ENCODE peak calls at places on chromosomes 11 and 22, in ten cellular contexts. J is mucosa of descending colon, R is body of pancreas, B is transverse colon, F is thoracic aorta, A is left ventricle myocardium inferior, H is lung, X is heart right ventricle, U is uterus, C is psoas muscle. Y is an unnamed sample. For H3K4me1, the result is how much of the 10 kb centered on the place peaks cover.

GRCh38 chr11:96635655-96636054 is 245.8 kb downstream of the JRKL start:
- DNase-seq in J (no peak), R (no peak), B (no peak), F (no peak), A (no peak), H (no peak), X (no peak), U (no peak), C (peak), Y (no peak)

GRCh38 chr11:72568861-72569260 is 105.4 kb downstream of the PDE2A start:
- DNase-seq in J (no peak), R (no peak), B (no peak), F (no peak), A (no peak), H (no peak), X (no peak), U (no peak), C (no peak), Y (no peak)

GRCh38 chr11:66956689-66957290 is 1.4 kb downstream of the PC start:
- DNase-seq in J (peak), R (no peak), B (no peak), F (no peak), A (no peak), H (no peak), X (no peak), U (no peak), C (no peak), Y (peak)

GRCh38 chr11:82049199-82049598 is 684.5 kb downstream of the FAM181B start:
- DNase-seq in J (no peak), R (no peak), B (no peak), F (no peak), A (no peak), H (no peak), X (no peak), U (no peak), C (no peak), Y (no peak)

GRCh38 chr22:17633217-17633997 is 4.9 kb upstream of the ATP6V1E1 start:
- DNase-seq in J (no peak), R (no peak), B (no peak), F (no peak), A (no peak), H (no peak), X (no peak), U (no peak), C (no peak), Y (peak)

GRCh38 chr22:29636751-29637150 is 33.3 kb downstream of the NF2 start:
- DNase-seq in J (no peak), R (no peak), B (no peak), F (no peak), A (no peak), H (no peak), X (no peak), U (no peak), C (no peak), Y (no peak)

GRCh38 chr22:20404881-20405280 is 10.9 kb downstream of the ZNF74 start:
- DNase-seq in J (no peak), R (no peak), B (no peak), F (no peak), A (no peak), H (no peak), X (no peak), U (no peak), C (no peak), Y (no peak)

GRCh38 chr11:6397636-6398035 is 7.4 kb downstream of the SMPD1 start:
- DNase-seq in J (no peak), R (no peak), B (no peak), F (no peak), A (no peak), H (peak), X (no peak), U (no peak), C (no peak), Y (peak)

GRCh38 chr11:122788781-122789535 is 49.3 kb upstream of the CRTAM start:
- DNase-seq in J (no peak), R (no peak), B (no peak), F (no peak), A (no peak), H (no peak), X (no peak), U (no peak), C (no peak), Y (no peak)

GRCh38 chr11:6418958-6419611 is at the start of gene APBB1:
- DNase-seq in J (peak), R (peak), B (peak), F (no peak), A (peak), H (peak), X (peak), U (peak), C (peak), Y (no peak)

GRCh38 chr11:12099132-12099873 is 11.1 kb upstream of the MICAL2 start:
- DNase-seq in J (no peak), R (no peak), B (no peak), F (no peak), A (no peak), H (no peak), X (no peak), U (no peak), C (no peak), Y (no peak)

GRCh38 chr11:72965672-72966071 is 151.5 kb downstream of the ATG16L2 start:
- DNase-seq in J (no peak), R (no peak), B (no peak), F (no peak), A (no peak), H (no peak), X (no peak), U (no peak), C (no peak), Y (no peak)

GRCh38 chr11:84232511-84232910 is 946.3 kb upstream of the CCDC90B start:
- DNase-seq in J (no peak), R (no peak), B (no peak), F (no peak), A (no peak), H (no peak), X (no peak), U (no peak), C (no peak), Y (no peak)

GRCh38 chr22:40023226-40023925 is 28.6 kb downstream of the FAM83F start:
- DNase-seq in J (no peak), R (no peak), B (no peak), F (no peak), A (no peak), H (no peak), X (no peak), U (no peak), C (no peak), Y (no peak)

GRCh38 chr11:48013269-48013901 is 33.0 kb downstream of the PTPRJ start:
- DNase-seq in J (peak), R (peak), B (peak), F (no peak), A (peak), H (peak), X (no peak), U (no peak), C (no peak), Y (no peak)

GRCh38 chr11:19201737-19202605 is at the start of gene CSRP3:
- DNase-seq in J (no peak), R (no peak), B (no peak), F (no peak), A (peak), H (no peak), X (peak), U (no peak), C (peak), Y (no peak)

GRCh38 chr11:11959601-11960000 is 48.8 kb downstream of the DKK3 start:
- DNase-seq in J (no peak), R (no peak), B (no peak), F (no peak), A (no peak), H (no peak), X (no peak), U (no peak), C (no peak), Y (no peak)

GRCh38 chr11:72238040-72238450 is 5.9 kb downstream of the PHOX2A start:
- DNase-seq in J (peak), R (peak), B (peak), F (no peak), A (no peak), H (peak), X (peak), U (no peak), C (peak), Y (peak)

GRCh38 chr11:125777309-125777708 is 1.3 kb downstream of the PATE2 start:
- DNase-seq in J (no peak), R (no peak), B (no peak), F (no peak), A (no peak), H (no peak), X (no peak), U (no peak), C (no peak), Y (no peak)

GRCh38 chr22:24156146-24156914 is 25.0 kb upstream of the SUSD2 start:
- DNase-seq in J (peak), R (no peak), B (peak), F (no peak), A (peak), H (no peak), X (no peak), U (no peak), C (peak), Y (no peak)

GRCh38 chr11:43072096-43072495 is 239.7 kb upstream of the API5 start:
- DNase-seq in J (no peak), R (no peak), B (no peak), F (no peak), A (no peak), H (no peak), X (no peak), U (no peak), C (no peak), Y (no peak)

GRCh38 chr22:40709752-40710413 is 30.6 kb downstream of the MCHR1 start:
- DNase-seq in J (no peak), R (no peak), B (peak), F (no peak), A (peak), H (no peak), X (peak), U (peak), C (no peak), Y (no peak)

GRCh38 chr22:41875531-41876242 is 39.2 kb downstream of the SHISA8 start:
- DNase-seq in J (no peak), R (no peak), B (no peak), F (no peak), A (no peak), H (no peak), X (no peak), U (no peak), C (no peak), Y (no peak)

GRCh38 chr11:72007089-72007476 is 8.4 kb downstream of the IL18BP start:
- DNase-seq in J (no peak), R (no peak), B (no peak), F (no peak), A (no peak), H (no peak), X (no peak), U (no peak), C (no peak), Y (no peak)

GRCh38 chr11:109747839-109748238 is 325.8 kb downstream of the C11orf87 start:
- DNase-seq in J (no peak), R (no peak), B (no peak), F (no peak), A (no peak), H (no peak), X (no peak), U (no peak), C (no peak), Y (no peak)

GRCh38 chr11:100939581-100939980 is 190.0 kb downstream of the PGR start:
- DNase-seq in J (no peak), R (no peak), B (no peak), F (no peak), A (no peak), H (no peak), X (peak), U (peak), C (no peak), Y (no peak)

GRCh38 chr11:68798221-68798813 is 43.4 kb downstream of the CPT1A start:
- DNase-seq in J (no peak), R (no peak), B (peak), F (no peak), A (no peak), H (peak), X (no peak), U (no peak), C (peak), Y (no peak)

GRCh38 chr11:10415817-10416392 is 39.2 kb upstream of the AMPD3 start:
- DNase-seq in J (no peak), R (no peak), B (no peak), F (no peak), A (no peak), H (no peak), X (no peak), U (no peak), C (no peak), Y (no peak)

GRCh38 chr11:66889974-66890373 is 33.1 kb downstream of the LRFN4 start:
- DNase-seq in J (no peak), R (no peak), B (no peak), F (no peak), A (no peak), H (no peak), X (no peak), U (no peak), C (peak), Y (no peak)

GRCh38 chr22:19086944-19087343 is 35.3 kb downstream of the DGCR2 start:
- DNase-seq in J (no peak), R (no peak), B (no peak), F (no peak), A (no peak), H (no peak), X (no peak), U (no peak), C (no peak), Y (no peak)

GRCh38 chr11:35969089-35970046 is 25.5 kb downstream of the LDLRAD3 start:
- DNase-seq in J (peak), R (peak), B (peak), F (no peak), A (no peak), H (peak), X (no peak), U (no peak), C (no peak), Y (peak)

GRCh38 chr11:92765418-92765817 is 204.0 kb upstream of the MTNR1B start:
- DNase-seq in J (no peak), R (no peak), B (no peak), F (no peak), A (no peak), H (no peak), X (no peak), U (no peak), C (no peak), Y (no peak)

GRCh38 chr22:26673485-26673884 is 16.1 kb downstream of the MIAT start:
- DNase-seq in J (no peak), R (no peak), B (peak), F (no peak), A (no peak), H (no peak), X (no peak), U (no peak), C (no peak), Y (no peak)

DNA sequence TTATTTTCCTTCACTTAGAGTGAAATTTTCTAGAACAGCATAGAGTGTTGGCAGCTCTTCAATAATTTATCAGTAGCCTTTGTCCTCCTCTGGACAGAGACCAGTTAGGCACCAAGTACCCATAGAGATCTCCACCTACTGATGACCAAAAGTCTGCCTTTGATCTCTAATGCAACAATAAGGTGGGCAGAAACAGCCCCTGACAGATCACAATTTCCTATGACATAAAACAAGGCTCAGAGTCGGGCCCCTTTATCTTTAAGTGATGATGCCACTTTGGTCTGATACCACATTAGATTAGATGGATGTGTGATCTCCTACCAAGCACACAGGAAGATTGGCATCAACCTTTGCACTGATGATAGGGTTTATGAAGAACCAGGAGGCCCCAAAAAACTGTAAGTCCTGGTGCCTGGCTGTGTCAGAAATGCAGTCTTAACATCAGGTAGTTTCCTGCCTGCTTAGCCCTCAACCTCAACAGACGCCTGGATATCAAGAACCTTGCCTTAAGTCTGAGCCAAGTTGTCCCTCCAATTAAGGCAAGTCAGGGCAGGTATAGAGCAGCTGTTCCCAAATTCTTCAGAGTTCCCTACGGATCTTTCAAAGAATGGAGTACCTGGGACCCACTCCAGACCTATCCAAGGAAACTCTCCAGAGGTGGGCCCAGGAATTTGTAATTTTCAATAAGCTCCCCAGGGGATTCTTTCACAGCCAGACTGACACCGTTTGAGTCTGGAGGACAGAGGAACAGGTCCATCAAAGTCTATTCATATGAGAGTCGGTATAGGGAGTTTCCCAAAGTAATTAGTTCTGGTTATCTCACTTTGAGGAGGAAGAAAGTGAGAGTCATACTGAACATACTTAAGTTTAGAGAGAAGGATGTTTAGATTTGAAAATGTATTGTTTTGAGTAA is 30.6 kb upstream of the TMPRSS4 start:
- DNase-seq in J (no peak), R (no peak), B (no peak), F (no peak), A (no peak), H (peak), X (no peak), U (no peak), C (no peak), Y (no peak)
- H3K4me1 ChIP-seq in J (under half), R (under half), B (under half), F (under half), A (under half), H (under half), X (under half), U (under half), C (under half), Y (under half)

GRCh38 chr22:36204641-36205032 is 3.0 kb upstream of the APOL4 start:
- DNase-seq in J (no peak), R (no peak), B (peak), F (no peak), A (no peak), H (no peak), X (no peak), U (no peak), C (no peak), Y (no peak)
- TF ChIP-seq CTCF in J (no peak), R (no peak), B (no peak), F (no peak), A (no peak), H (no peak), X (no peak), U (no peak), C (no peak), Y (no peak)

DNA sequence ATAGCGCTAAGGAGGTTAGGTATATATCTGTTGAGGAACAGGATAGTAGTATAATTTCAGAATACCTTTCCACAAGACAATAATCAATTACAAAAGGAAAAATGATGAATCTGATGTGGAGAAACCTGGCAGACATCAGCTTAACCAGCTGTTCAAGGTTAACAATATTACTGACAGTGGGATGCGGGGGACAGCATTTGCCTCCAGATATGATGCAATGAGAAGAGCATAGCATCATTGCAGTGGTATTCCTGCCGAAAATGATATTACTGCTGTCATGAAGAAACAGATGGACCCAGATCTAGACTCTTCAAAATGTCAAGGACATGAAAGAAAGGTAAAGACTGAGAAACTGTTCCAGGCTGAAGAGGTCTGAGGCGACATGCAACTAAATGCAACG is 49.7 kb downstream of the RBFOX2 start:
- DNase-seq in J (no peak), R (no peak), B (no peak), F (no peak), A (no peak), H (no peak), X (no peak), U (peak), C (no peak), Y (no peak)
- H3K4me1 ChIP-seq in J (under half), R (under half), B (under half), F (under half), A (under half), H (under half), X (half or more), U (under half), C (under half), Y (under half)

GRCh38 chr11:44806631-44807030 is 79.9 kb downstream of the TSPAN18 start:
- DNase-seq in J (no peak), R (no peak), B (no peak), F (no peak), A (no peak), H (no peak), X (no peak), U (no peak), C (no peak), Y (no peak)

GRCh38 chr11:44805596-44805995 is 78.8 kb downstream of the TSPAN18 start:
- DNase-seq in J (no peak), R (no peak), B (no peak), F (no peak), A (no peak), H (no peak), X (no peak), U (no peak), C (no peak), Y (no peak)

GRCh38 chr11:44811841-44812448 is 85.2 kb downstream of the TSPAN18 start:
- DNase-seq in J (no peak), R (no peak), B (no peak), F (no peak), A (no peak), H (no peak), X (no peak), U (no peak), C (no peak), Y (no peak)

GRCh38 chr11:44808053-44808753 is 81.4 kb downstream of the TSPAN18 start:
- DNase-seq in J (no peak), R (no peak), B (no peak), F (no peak), A (no peak), H (no peak), X (no peak), U (no peak), C (no peak), Y (no peak)

GRCh38 chr11:44809283-44809682 is 82.5 kb downstream of the TSPAN18 start:
- DNase-seq in J (no peak), R (no peak), B (no peak), F (no peak), A (no peak), H (no peak), X (no peak), U (no peak), C (no peak), Y (no peak)
- TF ChIP-seq CTCF in J (no peak), R (no peak), B (no peak), F (no peak), A (no peak), H (no peak), X (no peak), U (no peak), C (no peak), Y (no peak)

GRCh38 chr11:330694-331314 is 10.1 kb upstream of the IFITM3 start:
- DNase-seq in J (peak), R (no peak), B (peak), F (no peak), A (no peak), H (no peak), X (no peak), U (peak), C (no peak), Y (no peak)
- H3K4me1 ChIP-seq in J (under half), R (under half), B (under half), F (under half), A (under half), H (under half), X (under half), U (under half), C (under half), Y (under half)

GRCh38 chr11:78138694-78139421 is 568 bp downstream of the ALG8 start:
- DNase-seq in J (peak), R (no peak), B (peak), F (no peak), A (no peak), H (no peak), X (no peak), U (no peak), C (no peak), Y (peak)
- TF ChIP-seq CTCF in J (no peak), R (no peak), B (no peak), F (no peak), A (no peak), H (no peak), X (no peak), U (no peak), C (no peak), Y (peak)

DNA sequence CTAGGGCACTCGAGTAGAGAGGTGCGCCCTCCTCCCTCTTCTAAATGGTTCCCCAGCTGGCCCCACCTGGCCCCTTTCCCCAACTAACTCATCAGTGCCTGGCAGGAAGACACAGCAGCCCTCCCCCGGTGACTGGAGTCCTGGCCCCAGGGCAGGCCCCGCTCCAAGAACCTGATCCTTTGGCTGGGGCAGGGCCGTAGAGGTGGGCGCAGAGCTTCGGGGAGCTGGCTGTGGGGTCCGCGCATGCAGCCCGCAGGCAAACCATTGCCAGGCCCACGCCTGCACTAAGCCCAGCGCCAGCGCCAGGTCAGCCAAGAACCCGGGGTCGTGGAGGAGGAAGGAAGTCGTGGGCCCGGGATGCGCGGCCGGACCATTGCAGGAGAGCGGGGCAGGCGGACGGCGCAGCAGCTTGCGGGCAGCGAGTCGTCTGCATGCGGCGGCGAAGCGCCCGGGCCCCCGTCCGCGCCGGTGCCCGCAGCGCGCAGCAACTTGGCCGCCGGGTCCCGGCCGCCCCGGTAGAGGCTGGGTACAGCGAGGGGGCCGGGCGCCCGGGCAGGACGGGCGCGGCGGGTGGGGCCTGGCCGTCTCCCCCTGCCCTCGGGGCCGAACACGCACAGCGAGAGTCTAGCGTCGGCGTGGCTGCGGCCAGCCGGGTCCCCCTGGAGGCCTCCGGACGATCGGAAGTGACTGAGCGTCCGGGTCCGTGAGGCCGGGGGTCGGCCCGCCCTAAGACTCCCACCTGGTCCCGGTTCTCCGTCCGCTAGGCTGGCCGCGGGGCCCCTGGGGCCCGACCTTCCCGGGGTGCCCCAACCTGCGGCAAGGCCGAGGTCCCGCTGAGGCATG is 951 bp upstream of the TRABD start:
- DNase-seq in J (peak), R (peak), B (no peak), F (no peak), A (no peak), H (no peak), X (no peak), U (no peak), C (peak), Y (no peak)
- H3K4me1 ChIP-seq in J (under half), R (half or more), B (under half), F (under half), A (half or more), H (under half), X (under half), U (under half), C (under half), Y (under half)

Y was measured in Caco-2.